ENCODE peak calls at places on chromosomes 16 and 17, in five cellular contexts. F, D, E, L and G are unnamed samples.

GRCh38 chr17:60102632-60103047 is 23.9 kb upstream of the HEATR6 start:
- DNase-seq in F (no peak), D (peak), E (no peak), L (no peak), G (no peak)

GRCh38 chr17:4249452-4250029 is 14.2 kb downstream of the ANKFY1 start:
- DNase-seq in F (no peak), D (no peak), E (no peak), L (no peak), G (no peak)

GRCh38 chr16:12260647-12261262 is 284.2 kb downstream of the SNX29 start:
- DNase-seq in F (peak), D (no peak), E (no peak), L (no peak), G (no peak)

GRCh38 chr16:27305839-27306442 is 7.8 kb upstream of the IL4R start:
- DNase-seq in F (no peak), D (no peak), E (no peak), L (no peak), G (no peak)

GRCh38 chr16:77298638-77299360 is 99.6 kb downstream of the SYCE1L start:
- DNase-seq in F (peak), D (peak), E (no peak), L (no peak), G (no peak)

GRCh38 chr17:63189082-63189481 is 223.0 kb downstream of the TANC2 start:
- DNase-seq in F (no peak), D (no peak), E (no peak), L (no peak), G (no peak)

GRCh38 chr17:48113201-48113676 is 5.7 kb downstream of the SNX11 start:
- DNase-seq in F (no peak), D (no peak), E (peak), L (no peak), G (no peak)

GRCh38 chr17:49829026-49829425 is 18.8 kb downstream of the TAC4 start:
- DNase-seq in F (no peak), D (no peak), E (no peak), L (no peak), G (no peak)

GRCh38 chr17:21166599-21167265 is 40.0 kb downstream of the DHRS7B start:
- DNase-seq in F (no peak), D (no peak), E (no peak), L (no peak), G (no peak)

GRCh38 chr17:4560837-4561241 is 462 bp upstream of the GGT6 start:
- DNase-seq in F (no peak), D (no peak), E (no peak), L (no peak), G (no peak)

GRCh38 chr17:64938925-64939474 is 19.7 kb upstream of the LRRC37A3 start:
- DNase-seq in F (no peak), D (no peak), E (peak), L (no peak), G (no peak)

GRCh38 chr17:79251824-79252223 is 177.2 kb downstream of the ENGASE start:
- DNase-seq in F (no peak), D (no peak), E (no peak), L (no peak), G (no peak)

GRCh38 chr17:80006339-80006720 is 29.3 kb downstream of the TBC1D16 start:
- DNase-seq in F (no peak), D (no peak), E (no peak), L (no peak), G (no peak)

DNA sequence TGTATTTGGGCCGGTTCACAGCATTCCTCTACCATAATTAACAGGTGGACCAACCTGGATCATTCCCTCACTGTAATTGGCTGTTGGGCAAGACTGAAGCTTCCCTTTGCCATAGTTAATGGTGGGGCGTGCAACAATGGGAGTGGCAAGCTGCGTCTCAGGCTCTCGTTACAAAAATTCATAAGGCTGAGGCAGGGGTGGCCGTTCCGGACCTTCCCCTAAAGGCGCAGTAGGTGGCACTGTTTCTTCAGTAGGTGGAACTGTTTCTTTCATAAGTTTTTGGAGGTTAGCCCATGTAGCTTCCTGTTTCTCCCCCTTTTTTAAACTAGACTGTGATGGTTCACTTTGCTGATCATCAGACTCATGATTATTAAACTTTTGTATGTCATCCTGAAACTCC is 17.0 kb upstream of the TMC5 start:
- DNase-seq in F (no peak), D (no peak), E (no peak), L (no peak), G (no peak)
- TF ChIP-seq CTCF in F (no peak), D (no peak), E (no peak), L (no peak), G (peak)

DNA sequence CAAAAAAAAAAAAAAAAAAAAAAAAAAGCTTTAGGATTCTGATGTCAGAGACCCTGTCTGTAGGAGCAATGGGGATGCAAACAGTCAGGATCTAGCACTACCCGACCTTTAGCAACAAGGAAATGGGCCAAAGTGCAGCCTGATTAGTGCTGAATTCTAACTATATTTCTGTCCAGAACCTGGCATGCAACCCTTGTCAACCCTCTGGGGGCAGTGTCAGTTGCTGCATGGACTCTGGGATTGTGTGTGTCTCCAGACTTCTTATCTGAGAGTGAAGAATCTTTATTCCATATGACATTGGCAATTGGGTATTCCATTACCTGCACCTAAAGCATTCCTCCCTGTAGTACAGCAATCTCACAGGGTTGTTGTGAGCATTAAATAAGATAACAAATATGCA is 120.3 kb upstream of the CRHR1 start:
- DNase-seq in F (no peak), D (no peak), E (no peak), L (no peak), G (no peak)
- TF ChIP-seq CTCF in F (no peak), D (no peak), E (no peak), L (no peak), G (no peak)

GRCh38 chr16:5065368-5065767 is 388 bp downstream of the C16orf89 start:
- DNase-seq in F (no peak), D (no peak), E (no peak), L (no peak), G (no peak)

GRCh38 chr16:5064915-5065314 is 841 bp downstream of the C16orf89 start:
- DNase-seq in F (no peak), D (no peak), E (no peak), L (no peak), G (no peak)

GRCh38 chr16:5065813-5066212 is at the start of gene C16orf89:
- DNase-seq in F (no peak), D (no peak), E (no peak), L (no peak), G (no peak)

GRCh38 chr16:5062051-5062450 is 3.7 kb downstream of the C16orf89 start:
- DNase-seq in F (no peak), D (no peak), E (no peak), L (no peak), G (no peak)

DNA sequence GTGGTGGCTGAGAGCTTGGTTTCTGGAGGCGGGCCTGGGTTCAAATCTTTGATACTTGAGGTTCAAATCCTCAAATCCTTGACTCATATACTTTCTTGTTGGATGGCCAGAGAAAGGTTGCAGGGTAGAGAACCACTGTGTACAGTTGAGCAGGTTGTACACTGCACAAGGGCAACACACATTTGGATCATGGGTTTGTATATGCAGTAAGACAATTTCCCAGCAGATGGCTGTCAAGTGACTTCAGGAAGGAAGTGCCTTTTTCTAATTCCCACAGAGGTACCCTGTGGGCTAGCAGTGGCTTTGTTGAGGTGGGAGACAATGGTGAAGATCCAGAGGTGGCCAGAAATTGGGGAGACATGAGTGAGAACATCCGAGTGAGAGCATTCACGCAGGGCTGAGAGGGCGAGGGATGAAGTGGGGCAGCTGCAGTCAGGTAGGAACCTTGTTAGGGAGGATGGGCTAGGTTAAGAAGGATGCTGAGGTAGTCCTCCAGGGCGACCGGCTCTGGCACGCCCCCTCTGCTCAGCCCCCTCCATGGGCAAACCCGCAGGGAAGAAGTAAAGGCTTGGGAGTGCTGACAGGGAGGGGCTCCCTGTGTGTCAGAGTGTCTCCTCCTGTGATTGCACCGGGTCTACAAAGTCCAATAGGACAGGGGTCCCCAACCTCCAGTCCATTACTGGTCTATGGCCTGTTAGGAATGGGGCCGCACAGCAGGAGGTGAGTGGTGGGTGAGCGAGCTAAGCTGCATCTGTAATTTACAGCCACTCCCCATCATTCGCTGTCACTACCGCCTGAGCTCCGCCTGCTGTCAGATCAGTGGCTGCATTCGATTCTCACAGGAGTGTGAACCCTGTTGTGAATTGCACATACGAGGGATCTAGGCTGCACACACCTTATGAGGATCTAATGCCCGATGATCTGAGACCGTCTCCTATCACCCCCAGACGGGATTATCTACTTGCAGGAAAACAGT is 2.7 kb downstream of the C16orf89 start:
- DNase-seq in F (no peak), D (no peak), E (no peak), L (no peak), G (no peak)
- TF ChIP-seq CTCF in F (peak), D (no peak), E (no peak), L (no peak), G (no peak)

DNA sequence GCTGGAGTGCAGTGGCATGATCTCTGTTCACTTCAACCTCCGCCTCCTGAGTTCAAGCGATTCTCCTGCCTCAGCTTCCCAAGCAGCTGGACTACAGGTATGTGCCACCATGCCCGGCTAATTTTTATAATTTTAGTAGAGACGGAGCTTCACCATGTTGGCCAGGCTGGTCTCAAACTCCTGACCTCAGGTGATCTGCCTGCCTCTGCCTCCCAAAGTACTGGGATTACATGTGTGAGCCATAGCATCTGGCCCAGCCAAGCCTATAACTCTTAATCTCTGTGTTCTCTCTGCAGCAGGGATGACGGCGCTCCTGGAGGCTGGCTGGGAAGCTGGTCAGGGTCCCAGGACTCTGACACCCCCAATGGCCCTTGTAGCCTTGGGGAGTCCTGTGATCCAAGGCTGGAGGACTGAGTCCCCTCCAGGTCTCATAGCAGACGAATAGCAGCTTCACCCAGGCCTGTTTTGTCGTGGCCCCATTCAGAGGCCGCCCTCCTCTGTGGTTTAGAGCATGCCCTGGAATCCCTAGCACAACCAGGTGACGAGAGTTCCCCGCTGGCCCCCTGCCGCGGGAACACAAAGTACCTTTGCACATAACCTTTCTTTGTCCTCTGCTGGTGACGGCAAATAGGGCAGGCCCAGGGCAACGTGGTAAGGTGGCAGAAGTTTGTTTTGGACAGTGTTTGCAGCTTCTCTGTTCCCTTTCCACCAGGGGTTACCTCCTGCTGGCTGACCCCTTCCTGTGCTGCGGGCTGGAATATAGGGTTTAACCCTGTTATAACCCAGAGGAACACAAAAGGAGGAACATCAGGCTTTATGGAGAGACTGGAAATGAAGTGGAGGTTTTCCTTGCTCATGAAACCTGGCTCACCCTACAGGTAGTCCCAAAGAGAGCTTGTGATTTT is 43.0 kb upstream of the TOB1 start:
- DNase-seq in F (no peak), D (peak), E (peak), L (no peak), G (no peak)
- TF ChIP-seq CTCF in F (no peak), D (no peak), E (peak), L (no peak), G (no peak)

GRCh38 chr16:31453255-31454204 is 5.8 kb upstream of the ARMC5 start:
- DNase-seq in F (no peak), D (peak), E (no peak), L (no peak), G (no peak)

GRCh38 chr16:31458073-31458834 is 1.0 kb upstream of the ARMC5 start:
- DNase-seq in F (no peak), D (no peak), E (peak), L (no peak), G (no peak)

GRCh38 chr16:31456988-31457360 is 2.3 kb upstream of the ARMC5 start:
- DNase-seq in F (no peak), D (no peak), E (no peak), L (no peak), G (no peak)

GRCh38 chr16:31452631-31453106 is 6.6 kb upstream of the ARMC5 start:
- DNase-seq in F (peak), D (no peak), E (no peak), L (no peak), G (no peak)

GRCh38 chr16:31455601-31456314 is 3.5 kb upstream of the ARMC5 start:
- DNase-seq in F (no peak), D (no peak), E (peak), L (no peak), G (no peak)
- TF ChIP-seq CTCF in F (peak), D (no peak), E (peak), L (no peak), G (peak)

DNA sequence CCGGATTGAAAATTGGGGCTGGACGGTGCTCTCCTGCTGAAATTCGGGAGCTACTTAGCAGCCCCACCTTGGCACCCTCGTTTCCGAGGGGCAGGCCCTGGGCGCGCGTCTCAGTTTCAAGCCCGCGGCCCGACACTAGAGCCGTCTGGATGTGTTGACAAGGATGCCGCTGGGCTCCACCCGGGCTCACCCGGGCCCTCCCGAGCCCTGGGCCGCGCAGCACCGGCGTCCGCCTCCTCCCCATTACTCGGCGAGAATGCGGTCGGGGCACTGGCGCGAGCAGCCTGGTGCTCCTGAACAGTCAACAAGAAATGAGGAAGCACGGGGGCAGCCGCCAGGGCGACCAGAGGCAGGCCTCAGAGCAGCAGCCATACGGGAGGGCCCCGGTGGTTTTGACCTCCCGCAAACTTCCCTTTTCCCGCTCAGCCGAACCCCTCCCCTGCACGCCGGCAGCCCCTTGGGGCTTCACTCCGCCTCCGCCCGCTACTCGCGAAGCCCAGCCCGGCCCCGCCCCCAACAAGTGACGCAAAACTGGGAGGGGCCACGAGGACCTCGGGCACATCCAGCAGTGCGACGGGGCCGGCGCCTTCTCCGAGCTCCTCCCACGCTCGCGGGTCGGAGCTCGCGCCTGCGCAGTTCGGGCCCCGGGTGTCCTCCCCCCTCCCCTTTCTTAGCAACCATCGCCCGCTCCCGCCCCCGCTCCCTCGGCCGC is 447 bp upstream of the SEC14L1 start:
- DNase-seq in F (peak), D (peak), E (peak), L (peak), G (peak)
- TF ChIP-seq CTCF in F (no peak), D (no peak), E (no peak), L (peak), G (no peak)